ENCODE peak calls at places on chromosome 13, in eight cellular contexts. One of them, this sample, is unnamed.

GRCh38 chr13:25857830-25858229 is 194.0 kb downstream of the SHISA2 start:
- DNase-seq in NCI-H446 treated with DMSO at 0.1 percent for 48 hours: no peak
- DNase-seq in D341Med: no peak
- DNase-seq in naive B cell: no peak
- DNase-seq in mesenteric fat pad: no peak
- DNase-seq in T-helper 22 cell: no peak
- DNase-seq in fibroblast of the conjunctiva: no peak
- DNase-seq in left colon: no peak
- DNase-seq in this sample: no peak

GRCh38 chr13:107276936-107277335 is 709.0 kb upstream of the ARGLU1 start:
- DNase-seq in T-helper 22 cell: no peak
- DNase-seq in naive B cell: no peak
- DNase-seq in fibroblast of the conjunctiva: no peak
- DNase-seq in mesenteric fat pad: no peak
- DNase-seq in NCI-H446 treated with DMSO at 0.1 percent for 48 hours: no peak
- DNase-seq in D341Med: no peak
- DNase-seq in left colon: no peak
- DNase-seq in this sample: peak

GRCh38 chr13:107512551-107512950 is 702.8 kb downstream of the LIG4 start:
- DNase-seq in fibroblast of the conjunctiva: no peak
- DNase-seq in NCI-H446 treated with DMSO at 0.1 percent for 48 hours: no peak
- DNase-seq in T-helper 22 cell: no peak
- DNase-seq in left colon: no peak
- DNase-seq in naive B cell: no peak
- DNase-seq in D341Med: no peak
- DNase-seq in mesenteric fat pad: no peak
- DNase-seq in this sample: no peak

GRCh38 chr13:59261928-59262488 is 901.7 kb downstream of the DIAPH3 start:
- DNase-seq in left colon: no peak
- DNase-seq in naive B cell: no peak
- DNase-seq in D341Med: peak
- DNase-seq in NCI-H446 treated with DMSO at 0.1 percent for 48 hours: no peak
- DNase-seq in fibroblast of the conjunctiva: no peak
- DNase-seq in mesenteric fat pad: no peak
- DNase-seq in T-helper 22 cell: no peak
- DNase-seq in this sample: peak

GRCh38 chr13:114286808-114287207 is 5.4 kb downstream of the UPF3A start:
- DNase-seq in naive B cell: no peak
- DNase-seq in mesenteric fat pad: no peak
- DNase-seq in T-helper 22 cell: no peak
- DNase-seq in left colon: no peak
- DNase-seq in NCI-H446 treated with DMSO at 0.1 percent for 48 hours: no peak
- DNase-seq in fibroblast of the conjunctiva: no peak
- DNase-seq in D341Med: no peak
- DNase-seq in this sample: no peak

GRCh38 chr13:95605426-95606125 is 38.9 kb downstream of the DZIP1 start:
- DNase-seq in mesenteric fat pad: no peak
- DNase-seq in D341Med: no peak
- DNase-seq in T-helper 22 cell: no peak
- DNase-seq in left colon: no peak
- DNase-seq in naive B cell: no peak
- DNase-seq in fibroblast of the conjunctiva: no peak
- DNase-seq in NCI-H446 treated with DMSO at 0.1 percent for 48 hours: no peak
- DNase-seq in this sample: no peak

GRCh38 chr13:98918771-98919170 is 59.1 kb downstream of the DOCK9 start:
- DNase-seq in left colon: no peak
- DNase-seq in D341Med: no peak
- DNase-seq in mesenteric fat pad: no peak
- DNase-seq in NCI-H446 treated with DMSO at 0.1 percent for 48 hours: no peak
- DNase-seq in T-helper 22 cell: no peak
- DNase-seq in fibroblast of the conjunctiva: no peak
- DNase-seq in naive B cell: peak
- DNase-seq in this sample: no peak

GRCh38 chr13:102729560-102730275 is 34.9 kb upstream of the METTL21C start:
- DNase-seq in fibroblast of the conjunctiva: peak
- DNase-seq in naive B cell: no peak
- DNase-seq in D341Med: no peak
- DNase-seq in NCI-H446 treated with DMSO at 0.1 percent for 48 hours: no peak
- DNase-seq in left colon: no peak
- DNase-seq in T-helper 22 cell: no peak
- DNase-seq in mesenteric fat pad: no peak
- DNase-seq in this sample: peak

GRCh38 chr13:77500094-77500493 is 35.4 kb upstream of the SCEL start:
- DNase-seq in NCI-H446 treated with DMSO at 0.1 percent for 48 hours: no peak
- DNase-seq in left colon: no peak
- DNase-seq in naive B cell: no peak
- DNase-seq in fibroblast of the conjunctiva: no peak
- DNase-seq in D341Med: no peak
- DNase-seq in T-helper 22 cell: no peak
- DNase-seq in mesenteric fat pad: no peak
- DNase-seq in this sample: no peak

GRCh38 chr13:52348983-52349780 is 56.8 kb downstream of the THSD1 start:
- DNase-seq in naive B cell: no peak
- DNase-seq in mesenteric fat pad: no peak
- DNase-seq in T-helper 22 cell: no peak
- DNase-seq in D341Med: no peak
- DNase-seq in fibroblast of the conjunctiva: no peak
- DNase-seq in left colon: no peak
- DNase-seq in NCI-H446 treated with DMSO at 0.1 percent for 48 hours: no peak
- DNase-seq in this sample: peak

GRCh38 chr13:45996631-45997030 is 55.9 kb downstream of the ZC3H13 start:
- DNase-seq in fibroblast of the conjunctiva: no peak
- DNase-seq in NCI-H446 treated with DMSO at 0.1 percent for 48 hours: no peak
- DNase-seq in naive B cell: no peak
- DNase-seq in left colon: no peak
- DNase-seq in D341Med: no peak
- DNase-seq in mesenteric fat pad: no peak
- DNase-seq in T-helper 22 cell: no peak
- DNase-seq in this sample: no peak

GRCh38 chr13:92804346-92804745 is 422.3 kb upstream of the GPC6 start:
- DNase-seq in naive B cell: no peak
- DNase-seq in T-helper 22 cell: no peak
- DNase-seq in fibroblast of the conjunctiva: no peak
- DNase-seq in left colon: no peak
- DNase-seq in NCI-H446 treated with DMSO at 0.1 percent for 48 hours: no peak
- DNase-seq in mesenteric fat pad: no peak
- DNase-seq in D341Med: no peak
- DNase-seq in this sample: no peak

GRCh38 chr13:24271611-24272451 is 37.5 kb upstream of the C1QTNF9 start:
- DNase-seq in fibroblast of the conjunctiva: peak
- DNase-seq in NCI-H446 treated with DMSO at 0.1 percent for 48 hours: no peak
- DNase-seq in mesenteric fat pad: no peak
- DNase-seq in D341Med: no peak
- DNase-seq in left colon: peak
- DNase-seq in T-helper 22 cell: peak
- DNase-seq in naive B cell: peak
- DNase-seq in this sample: peak

GRCh38 chr13:72643339-72643989 is 84.0 kb downstream of the MZT1 start:
- DNase-seq in T-helper 22 cell: no peak
- DNase-seq in naive B cell: peak
- DNase-seq in left colon: peak
- DNase-seq in D341Med: peak
- DNase-seq in fibroblast of the conjunctiva: peak
- DNase-seq in mesenteric fat pad: no peak
- DNase-seq in NCI-H446 treated with DMSO at 0.1 percent for 48 hours: no peak
- DNase-seq in this sample: peak